ENCODE peak calls at places on chromosome 4, in seven cellular contexts. U is cardiac muscle cell; G is body of pancreas; E is GM23338; K is heart right ventricle; N is Panc1; I is CD4-positive, alpha-beta memory T cell. O is an unnamed sample. For H3K27me3 and H3K36me3, the result is how much of the 10 kb centered on the place peaks cover.

GRCh38 chr4:82776925-82777542 is 21.6 kb downstream of the SCD5 start:
- DNase-seq in U (peak), G (no peak), E (no peak), K (no peak), N (no peak), I (no peak), O (no peak)

GRCh38 chr4:44447563-44448504 is 775 bp downstream of the KCTD8 start:
- DNase-seq in U (peak), G (peak), E (peak), K (peak), N (no peak), I (no peak), O (peak)

GRCh38 chr4:38237139-38237538 is 276.9 kb downstream of the PTTG2 start:
- DNase-seq in U (peak), G (no peak), E (peak), K (no peak), N (peak), I (no peak), O (no peak)

GRCh38 chr4:1248262-1249147 is at the start of gene CTBP1:
- DNase-seq in U (peak), G (peak), E (peak), K (peak), N (peak), I (peak), O (peak)

GRCh38 chr4:175891863-175892262 is 79.8 kb upstream of the GPM6A start:
- DNase-seq in U (peak), G (no peak), E (peak), K (no peak), N (peak), I (no peak), O (peak)

GRCh38 chr4:56995525-56995924 is 16.8 kb downstream of the POLR2B start:
- DNase-seq in U (peak), G (peak), E (no peak), K (peak), N (no peak), I (no peak), O (no peak)

GRCh38 chr4:123599920-123600394 is 203.4 kb downstream of the SPRY1 start:
- DNase-seq in U (peak), G (peak), E (peak), K (peak), N (no peak), I (peak), O (peak)

GRCh38 chr4:186948361-186949291 is 225.0 kb upstream of the FAT1 start:
- DNase-seq in U (peak), G (peak), E (peak), K (peak), N (no peak), I (no peak), O (peak)

GRCh38 chr4:109708990-109709389 is 5.7 kb upstream of the CASP6 start:
- DNase-seq in U (no peak), G (no peak), E (no peak), K (no peak), N (no peak), I (no peak), O (no peak)

GRCh38 chr4:186037692-186038658 is 31.0 kb upstream of the TLR3 start:
- DNase-seq in U (peak), G (peak), E (peak), K (no peak), N (peak), I (peak), O (peak)

GRCh38 chr4:102572452-102572851 is 71.3 kb downstream of the NFKB1 start:
- DNase-seq in U (no peak), G (no peak), E (no peak), K (no peak), N (no peak), I (no peak), O (no peak)

GRCh38 chr4:177975315-177975714 is 533.1 kb upstream of the AGA start:
- DNase-seq in U (no peak), G (no peak), E (no peak), K (no peak), N (no peak), I (no peak), O (no peak)

GRCh38 chr4:185865901-185866328 is 53.9 kb upstream of the SORBS2 start:
- DNase-seq in U (peak), G (peak), E (peak), K (no peak), N (no peak), I (no peak), O (no peak)

GRCh38 chr4:179472164-179472563 is 2029.9 kb upstream of the AGA start:
- DNase-seq in U (no peak), G (no peak), E (no peak), K (no peak), N (no peak), I (no peak), O (no peak)

GRCh38 chr4:8225704-8226443 is 26.8 kb downstream of the SH3TC1 start:
- DNase-seq in U (no peak), G (peak), E (peak), K (no peak), N (no peak), I (no peak), O (peak)

GRCh38 chr4:6071191-6071958 is 53.1 kb upstream of the C4orf50 start:
- DNase-seq in U (no peak), G (no peak), E (peak), K (no peak), N (no peak), I (no peak), O (peak)

GRCh38 chr4:78735697-78736096 is 40.5 kb upstream of the BMP2K start:
- DNase-seq in U (no peak), G (no peak), E (no peak), K (no peak), N (no peak), I (no peak), O (no peak)

GRCh38 chr4:109166586-109166985 is 135.9 kb downstream of the COL25A1 start:
- DNase-seq in U (no peak), G (no peak), E (no peak), K (no peak), N (no peak), I (no peak), O (no peak)

GRCh38 chr4:2256781-2257191 is 5.1 kb downstream of the MXD4 start:
- DNase-seq in U (peak), G (peak), E (no peak), K (peak), N (no peak), I (no peak), O (peak)

GRCh38 chr4:5689065-5689464 is 19.3 kb downstream of the EVC2 start:
- DNase-seq in U (no peak), G (no peak), E (no peak), K (no peak), N (no peak), I (no peak), O (no peak)

GRCh38 chr4:175954685-175955084 is 111.0 kb upstream of the WDR17 start:
- DNase-seq in U (no peak), G (peak), E (no peak), K (no peak), N (no peak), I (no peak), O (no peak)

GRCh38 chr4:110516106-110516922 is 40.4 kb downstream of the ENPEP start:
- DNase-seq in U (peak), G (peak), E (peak), K (peak), N (peak), I (peak), O (peak)

GRCh38 chr4:74218201-74218600 is 60.3 kb downstream of the MTHFD2L start:
- DNase-seq in U (no peak), G (no peak), E (no peak), K (no peak), N (no peak), I (no peak), O (no peak)

GRCh38 chr4:40493160-40493559 is 136.5 kb downstream of the RBM47 start:
- DNase-seq in U (peak), G (no peak), E (no peak), K (no peak), N (no peak), I (no peak), O (no peak)

GRCh38 chr4:95439896-95440295 is 108.9 kb downstream of the UNC5C start:
- DNase-seq in U (no peak), G (no peak), E (no peak), K (no peak), N (no peak), I (no peak), O (no peak)

GRCh38 chr4:122156819-122157218 is 4.7 kb downstream of the BLTP1 start:
- DNase-seq in U (peak), G (no peak), E (no peak), K (no peak), N (no peak), I (peak), O (no peak)

GRCh38 chr4:121717680-121718237 is 21.0 kb upstream of the ANXA5 start:
- DNase-seq in U (peak), G (no peak), E (no peak), K (no peak), N (no peak), I (no peak), O (no peak)

GRCh38 chr4:47486306-47486705 is 1.2 kb downstream of the ATP10D start:
- DNase-seq in U (peak), G (no peak), E (no peak), K (no peak), N (no peak), I (no peak), O (no peak)

GRCh38 chr4:2927016-2927695 is 36.0 kb downstream of the NOP14 start:
- DNase-seq in U (no peak), G (no peak), E (no peak), K (no peak), N (no peak), I (no peak), O (peak)

GRCh38 chr4:41160010-41160789 is 54.1 kb downstream of the APBB2 start:
- DNase-seq in U (peak), G (no peak), E (no peak), K (no peak), N (no peak), I (no peak), O (no peak)

GRCh38 chr4:1783011-1783410 is 10.1 kb upstream of the FGFR3 start:
- DNase-seq in U (no peak), G (no peak), E (no peak), K (no peak), N (no peak), I (no peak), O (no peak)

GRCh38 chr4:124903995-124904722 is 191.6 kb upstream of the ANKRD50 start:
- DNase-seq in U (peak), G (peak), E (peak), K (no peak), N (no peak), I (no peak), O (no peak)

GRCh38 chr4:80180743-80181142 is 16.6 kb upstream of the PRDM8 start:
- DNase-seq in U (no peak), G (no peak), E (no peak), K (no peak), N (no peak), I (no peak), O (no peak)

GRCh38 chr4:80182237-80182866 is 15.0 kb upstream of the PRDM8 start:
- DNase-seq in U (no peak), G (no peak), E (no peak), K (no peak), N (no peak), I (no peak), O (no peak)

GRCh38 chr4:80183196-80184052 is 13.9 kb upstream of the PRDM8 start:
- DNase-seq in U (peak), G (no peak), E (peak), K (no peak), N (no peak), I (peak), O (no peak)

GRCh38 chr4:80179637-80180161 is 17.6 kb upstream of the PRDM8 start:
- DNase-seq in U (no peak), G (no peak), E (no peak), K (no peak), N (no peak), I (no peak), O (no peak)

GRCh38 chr4:80178964-80179363 is 18.3 kb upstream of the PRDM8 start:
- DNase-seq in U (no peak), G (no peak), E (no peak), K (no peak), N (no peak), I (no peak), O (no peak)
- H3K27me3 ChIP-seq in U (under half), G (under half), E (under half), K (under half), N (under half), I (under half), O (under half)

DNA sequence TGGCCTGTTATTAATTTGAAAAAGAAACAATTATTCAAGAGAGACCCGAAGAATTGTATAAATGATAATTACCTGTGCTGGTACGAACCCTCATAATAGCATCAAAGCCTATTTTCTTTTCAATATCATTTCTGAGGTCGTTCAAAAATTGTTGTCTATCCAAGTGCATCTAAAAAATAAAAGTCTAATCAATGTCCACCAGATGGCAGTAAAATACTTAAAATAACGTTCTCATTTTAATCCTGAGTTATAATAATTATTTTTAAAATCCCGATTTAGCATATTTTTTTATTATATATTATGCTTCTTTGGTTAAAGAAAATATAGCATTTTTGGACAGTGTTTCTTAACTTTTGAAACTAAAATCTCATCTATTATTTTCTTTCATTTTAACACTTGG is 55.7 kb downstream of the METTL14 start:
- DNase-seq in U (peak), G (no peak), E (peak), K (no peak), N (no peak), I (peak), O (no peak)
- H3K36me3 ChIP-seq in U (under half), G (under half), E (under half), K (half or more), N (under half), I (under half), O (under half)

GRCh38 chr4:4387531-4388311 is 819 bp downstream of the NSG1 start:
- DNase-seq in U (peak), G (no peak), E (peak), K (no peak), N (no peak), I (peak), O (peak)

GRCh38 chr4:4388836-4389575 is 2.1 kb downstream of the NSG1 start:
- DNase-seq in U (no peak), G (no peak), E (no peak), K (no peak), N (no peak), I (no peak), O (no peak)

GRCh38 chr4:4390046-4390445 is 3.1 kb downstream of the NSG1 start:
- DNase-seq in U (no peak), G (no peak), E (no peak), K (no peak), N (no peak), I (no peak), O (no peak)

GRCh38 chr4:4386736-4387392 is at the start of gene NSG1:
- DNase-seq in U (peak), G (peak), E (peak), K (peak), N (no peak), I (peak), O (peak)

DNA sequence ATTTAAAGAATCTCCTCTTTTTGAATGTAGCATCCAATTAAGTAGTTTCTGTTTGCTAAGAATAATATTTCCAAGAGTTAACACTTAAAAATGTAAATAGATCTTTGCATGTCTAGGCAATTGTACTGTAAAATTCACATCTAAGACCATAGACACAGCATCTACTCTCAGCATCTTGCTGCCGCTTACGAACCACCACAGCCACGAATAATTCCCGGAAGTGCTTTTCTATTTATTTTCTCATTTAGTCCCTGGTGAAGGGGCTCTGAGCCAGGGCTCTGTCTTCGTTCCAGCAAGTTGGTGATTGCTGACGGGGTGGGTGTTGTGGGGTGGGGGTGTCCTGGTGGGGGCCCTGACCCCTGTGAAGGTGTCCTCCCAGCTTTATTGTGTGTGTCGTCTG is 1.5 kb downstream of the NSG1 start:
- DNase-seq in U (no peak), G (no peak), E (no peak), K (no peak), N (no peak), I (no peak), O (no peak)
- H3K27me3 ChIP-seq in U (half or more), G (under half), E (under half), K (half or more), N (under half), I (under half), O (under half)

DNA sequence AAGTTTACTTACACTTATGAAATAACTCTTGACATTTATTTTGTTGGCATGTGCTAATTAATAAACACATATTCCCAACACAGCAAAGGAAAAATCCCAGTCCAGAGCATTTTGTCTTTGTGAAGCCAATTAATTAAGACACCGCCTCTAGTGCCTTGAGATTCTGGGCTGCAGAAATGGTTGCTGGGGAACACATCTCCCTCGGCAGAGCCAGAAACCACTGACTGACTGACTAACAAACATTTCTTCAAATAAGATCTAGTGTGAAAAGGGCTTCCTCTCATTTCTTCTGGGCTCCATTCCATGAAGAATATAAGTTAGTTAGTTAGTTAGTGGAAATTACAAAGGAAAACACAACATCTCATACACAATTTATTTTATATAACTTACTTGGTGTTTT is 28.4 kb upstream of the NAP1L5 start:
- DNase-seq in U (no peak), G (no peak), E (no peak), K (no peak), N (no peak), I (no peak), O (no peak)
- H3K36me3 ChIP-seq in U (half or more), G (under half), E (under half), K (half or more), N (under half), I (half or more), O (under half)